ENCODE peak calls at places on chromosomes 1 and 21, in four cellular contexts. One of them, this sample, is unnamed.

GRCh38 chr1:40351124-40351523 is 22.4 kb upstream of the SMAP2 start:
- DNase-seq in OCI-LY7: no peak
- DNase-seq in heart right ventricle: no peak
- DNase-seq in stomach: no peak
- DNase-seq in this sample: no peak

GRCh38 chr1:68339505-68339904 is 107.2 kb upstream of the WLS start:
- DNase-seq in heart right ventricle: no peak
- DNase-seq in stomach: no peak
- DNase-seq in OCI-LY7: no peak
- DNase-seq in this sample: no peak

GRCh38 chr1:25021586-25022215 is 91.6 kb upstream of the RUNX3 start:
- DNase-seq in OCI-LY7: peak; percentile 56
- DNase-seq in heart right ventricle: no peak
- DNase-seq in stomach: no peak
- DNase-seq in this sample: no peak

GRCh38 chr1:179021873-179022272 is 3.8 kb upstream of the FAM20B start:
- DNase-seq in OCI-LY7: no peak
- DNase-seq in heart right ventricle: no peak
- DNase-seq in stomach: no peak
- DNase-seq in this sample: no peak

GRCh38 chr1:180425956-180426355 is 76.4 kb downstream of the ACBD6 start:
- DNase-seq in heart right ventricle: no peak
- DNase-seq in stomach: no peak
- DNase-seq in OCI-LY7: no peak
- DNase-seq in this sample: no peak

GRCh38 chr21:45496968-45497845 is 45.0 kb downstream of the SLC19A1 start:
- DNase-seq in heart right ventricle: peak; percentile 11
- DNase-seq in OCI-LY7: no peak
- DNase-seq in stomach: no peak
- DNase-seq in this sample: no peak

GRCh38 chr1:62423580-62424242 is 13.1 kb upstream of the USP1 start:
- DNase-seq in heart right ventricle: no peak
- DNase-seq in stomach: no peak
- DNase-seq in OCI-LY7: no peak
- DNase-seq in this sample: no peak

GRCh38 chr21:21688877-21689276 is 690.7 kb downstream of the NCAM2 start:
- DNase-seq in heart right ventricle: peak; percentile 17
- DNase-seq in stomach: no peak
- DNase-seq in OCI-LY7: no peak
- DNase-seq in this sample: no peak

GRCh38 chr1:62782197-62782886 is 1.6 kb upstream of the ATG4C start:
- DNase-seq in OCI-LY7: no peak
- DNase-seq in heart right ventricle: no peak
- DNase-seq in stomach: no peak
- DNase-seq in this sample: no peak

GRCh38 chr1:241356519-241357365 is at the start of gene RGS7:
- DNase-seq in stomach: peak; percentile 56
- DNase-seq in heart right ventricle: peak; percentile 32
- DNase-seq in OCI-LY7: no peak
- DNase-seq in this sample: no peak

GRCh38 chr1:240100351-240100750 is 8.7 kb downstream of the FMN2 start:
- DNase-seq in heart right ventricle: no peak
- DNase-seq in OCI-LY7: no peak
- DNase-seq in stomach: no peak
- DNase-seq in this sample: no peak

GRCh38 chr1:169245706-169246105 is 121.9 kb downstream of the NME7 start:
- DNase-seq in OCI-LY7: no peak
- DNase-seq in stomach: no peak
- DNase-seq in heart right ventricle: no peak
- DNase-seq in this sample: no peak

GRCh38 chr1:38125016-38125415 is 78.4 kb upstream of the POU3F1 start:
- DNase-seq in OCI-LY7: no peak
- DNase-seq in stomach: no peak
- DNase-seq in heart right ventricle: no peak
- DNase-seq in this sample: no peak

GRCh38 chr1:29290414-29290980 is 54.2 kb downstream of the PTPRU start:
- DNase-seq in heart right ventricle: no peak
- DNase-seq in stomach: no peak
- DNase-seq in OCI-LY7: no peak
- DNase-seq in this sample: no peak

GRCh38 chr1:47181095-47181954 is 8.5 kb downstream of the PDZK1IP1 start:
- DNase-seq in heart right ventricle: no peak
- DNase-seq in stomach: peak; percentile 25
- DNase-seq in OCI-LY7: no peak
- DNase-seq in this sample: no peak

GRCh38 chr1:206112600-206113301 is 4.4 kb downstream of the AVPR1B start:
- DNase-seq in OCI-LY7: no peak
- DNase-seq in stomach: peak; percentile 93
- DNase-seq in heart right ventricle: no peak
- DNase-seq in this sample: no peak

GRCh38 chr1:51296379-51297357 is 33.7 kb downstream of the TTC39A start:
- DNase-seq in heart right ventricle: peak; percentile 86
- DNase-seq in stomach: peak; percentile 88
- DNase-seq in OCI-LY7: peak; percentile 74
- DNase-seq in this sample: peak; percentile 38

GRCh38 chr1:151510020-151510405 is 1.2 kb upstream of the CGN start:
- DNase-seq in stomach: no peak
- DNase-seq in heart right ventricle: no peak
- DNase-seq in OCI-LY7: no peak
- DNase-seq in this sample: no peak

GRCh38 chr1:47948126-47948525 is 49.1 kb downstream of the TRABD2B start:
- DNase-seq in heart right ventricle: no peak
- DNase-seq in OCI-LY7: no peak
- DNase-seq in stomach: no peak
- DNase-seq in this sample: no peak

GRCh38 chr1:178470411-178470960 is 26.3 kb downstream of the CLEC20A start:
- DNase-seq in stomach: no peak
- DNase-seq in OCI-LY7: no peak
- DNase-seq in heart right ventricle: no peak
- DNase-seq in this sample: no peak

GRCh38 chr1:25030674-25031589 is 100.9 kb upstream of the RUNX3 start:
- DNase-seq in stomach: no peak
- DNase-seq in OCI-LY7: no peak
- DNase-seq in heart right ventricle: no peak
- DNase-seq in this sample: no peak

GRCh38 chr1:9825101-9826074 is 1.6 kb upstream of the CLSTN1 start:
- DNase-seq in heart right ventricle: no peak
- DNase-seq in stomach: peak; percentile 82
- DNase-seq in OCI-LY7: no peak
- DNase-seq in this sample: no peak
- H3K4me1 ChIP-seq in heart right ventricle: peaks cover 41% of the 10 kb centered on the region
- H3K4me1 ChIP-seq in stomach: peaks cover 49% of the 10 kb centered on the region
- H3K4me1 ChIP-seq in OCI-LY7: peaks cover 33% of the 10 kb centered on the region
- H3K4me1 ChIP-seq in this sample: peaks cover 34% of the 10 kb centered on the region

GRCh38 chr21:26118928-26119540 is 51.5 kb downstream of the APP start:
- DNase-seq in stomach: no peak
- DNase-seq in heart right ventricle: no peak
- DNase-seq in OCI-LY7: no peak
- DNase-seq in this sample: no peak
- H3K4me3 ChIP-seq in stomach: no peak overlapping the region
- H3K4me3 ChIP-seq in heart right ventricle: no peak overlapping the region
- H3K4me3 ChIP-seq in OCI-LY7: no peak overlapping the region
- H3K4me3 ChIP-seq in this sample: no peak overlapping the region

DNA sequence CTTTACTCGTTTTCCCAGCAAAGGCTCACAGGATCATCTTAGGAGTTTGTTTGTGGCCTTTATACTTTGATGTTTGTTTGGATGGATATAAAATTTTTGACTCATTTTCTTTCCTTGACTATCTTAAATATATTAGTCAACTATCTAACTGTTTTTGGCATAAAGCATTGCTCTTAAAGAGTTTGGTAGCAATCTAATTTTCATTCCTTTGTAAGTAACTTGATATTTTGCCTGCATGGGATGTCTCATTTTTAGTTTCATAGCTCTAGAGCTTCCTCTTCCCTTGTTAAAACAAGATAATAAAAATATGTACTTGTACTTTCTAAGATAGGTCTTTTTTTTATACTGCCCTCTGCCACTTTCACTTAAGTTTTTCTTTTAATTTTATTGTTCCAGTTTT is 161.9 kb downstream of the MAGI3 start:
- DNase-seq in stomach: no peak
- DNase-seq in heart right ventricle: no peak
- DNase-seq in OCI-LY7: no peak
- DNase-seq in this sample: no peak
- H3K9me3 ChIP-seq in stomach: no peaks in the 10 kb centered on the region
- H3K9me3 ChIP-seq in heart right ventricle: no peaks in the 10 kb centered on the region
- H3K9me3 ChIP-seq in OCI-LY7: no peaks in the 10 kb centered on the region
- H3K9me3 ChIP-seq in this sample: peaks cover 2% of the 10 kb centered on the region

GRCh38 chr21:41403331-41403730 is 22.7 kb upstream of the MX1 start:
- DNase-seq in OCI-LY7: no peak
- DNase-seq in stomach: no peak
- DNase-seq in heart right ventricle: no peak
- DNase-seq in this sample: no peak
- H3K4me1 ChIP-seq in OCI-LY7: no peaks in the 10 kb centered on the region
- H3K4me1 ChIP-seq in stomach: no peaks in the 10 kb centered on the region
- H3K4me1 ChIP-seq in heart right ventricle: no peaks in the 10 kb centered on the region
- H3K4me1 ChIP-seq in this sample: no peaks in the 10 kb centered on the region

DNA sequence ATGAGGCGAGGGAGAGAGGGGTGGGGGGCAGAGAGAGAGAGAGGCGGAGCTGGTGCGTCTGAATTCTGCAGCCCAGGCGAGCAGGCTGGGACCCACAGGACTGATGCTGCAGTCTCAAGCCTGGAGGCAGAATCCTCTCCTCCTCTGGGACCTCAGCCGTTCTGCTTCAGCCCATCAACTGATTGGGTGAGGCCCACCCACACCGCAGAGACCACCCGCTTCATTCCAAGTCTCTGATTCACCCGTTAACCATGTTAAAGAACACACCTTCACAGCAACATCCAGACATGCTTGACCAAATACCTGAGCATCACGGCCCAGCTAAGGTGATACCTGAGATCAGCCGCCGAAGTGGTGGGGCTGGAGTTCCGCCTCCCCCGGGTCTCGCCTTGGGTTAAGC is 147.8 kb downstream of the NPHP4 start:
- DNase-seq in heart right ventricle: no peak
- DNase-seq in OCI-LY7: no peak
- DNase-seq in stomach: no peak
- DNase-seq in this sample: no peak
- H3K4me3 ChIP-seq in heart right ventricle: no peak overlapping the region
- H3K4me3 ChIP-seq in OCI-LY7: no peak overlapping the region
- H3K4me3 ChIP-seq in stomach: no peak overlapping the region
- H3K4me3 ChIP-seq in this sample: no peak overlapping the region

DNA sequence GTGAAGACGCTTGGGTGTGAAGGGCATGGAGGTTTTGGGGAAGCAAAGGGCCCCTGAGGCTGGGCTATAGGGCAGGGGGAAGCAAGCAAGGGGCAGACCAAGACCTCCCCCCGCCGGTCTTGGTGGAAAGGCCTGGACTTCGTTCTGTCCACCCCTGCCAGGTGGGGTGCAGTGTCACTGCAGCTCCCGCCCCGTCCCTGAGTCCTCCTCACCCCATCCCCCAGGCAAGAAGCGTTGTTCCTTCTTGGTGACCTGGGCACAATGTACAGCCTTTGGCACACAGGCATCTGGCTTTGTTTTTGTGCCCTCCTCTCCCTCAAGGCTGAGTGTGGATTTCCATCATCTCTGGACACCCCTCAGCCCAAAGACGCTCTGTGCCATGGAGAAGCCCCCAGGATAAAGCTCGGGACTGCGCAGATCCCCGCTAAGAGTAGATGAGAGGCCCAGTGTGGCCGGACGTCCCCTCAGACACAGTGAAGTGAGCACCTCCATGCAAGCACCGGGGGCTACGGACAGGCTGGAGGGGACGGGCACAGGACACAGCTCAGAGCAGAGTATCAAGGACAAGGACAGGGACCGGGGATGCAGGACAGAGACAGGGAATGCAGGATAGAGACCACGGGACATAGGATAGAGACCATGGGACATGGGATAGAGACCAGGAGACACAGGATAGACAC is 89.4 kb upstream of the ACTRT2 start:
- DNase-seq in stomach: no peak
- DNase-seq in heart right ventricle: no peak
- DNase-seq in OCI-LY7: no peak
- DNase-seq in this sample: no peak
- H3K9me3 ChIP-seq in stomach: peaks cover 6% of the 10 kb centered on the region
- H3K9me3 ChIP-seq in heart right ventricle: no peaks in the 10 kb centered on the region
- H3K9me3 ChIP-seq in OCI-LY7: no peaks in the 10 kb centered on the region
- H3K9me3 ChIP-seq in this sample: peaks cover 3% of the 10 kb centered on the region

GRCh38 chr1:164685656-164686055 is 126.7 kb downstream of the PBX1 start:
- DNase-seq in heart right ventricle: no peak
- DNase-seq in stomach: no peak
- DNase-seq in OCI-LY7: no peak
- DNase-seq in this sample: no peak
- H3K4me1 ChIP-seq in heart right ventricle: peaks cover 20% of the 10 kb centered on the region
- H3K4me1 ChIP-seq in stomach: peaks cover 56% of the 10 kb centered on the region
- H3K4me1 ChIP-seq in OCI-LY7: no peaks in the 10 kb centered on the region
- H3K4me1 ChIP-seq in this sample: no peaks in the 10 kb centered on the region

This sample was measured in thoracic aorta.